ENCODE peak calls at places on chromosomes 16 and 17, in nine cellular contexts. D, G, W, X, B, H, E, Q and M are unnamed samples.

GRCh38 chr17:35930211-35931065 is at the start of gene RDM1:
- DNase-seq in D (peak), G (peak), W (peak), X (peak), B (peak), H (peak), E (peak), Q (no peak), M (peak)

GRCh38 chr16:715448-716249 is 731 bp downstream of the METRN start:
- DNase-seq in D (peak), G (no peak), W (no peak), X (peak), B (peak), H (no peak), E (no peak), Q (no peak), M (no peak)

GRCh38 chr16:69861276-69862030 is 89.7 kb upstream of the CLEC18A start:
- DNase-seq in D (no peak), G (peak), W (no peak), X (peak), B (no peak), H (no peak), E (no peak), Q (peak), M (peak)

GRCh38 chr17:76405967-76406647 is 21.7 kb downstream of the SPHK1 start:
- DNase-seq in D (no peak), G (no peak), W (no peak), X (peak), B (peak), H (no peak), E (no peak), Q (no peak), M (peak)

GRCh38 chr17:7132511-7133094 is 18.0 kb upstream of the ASGR2 start:
- DNase-seq in D (no peak), G (no peak), W (no peak), X (peak), B (peak), H (peak), E (peak), Q (no peak), M (no peak)

GRCh38 chr17:17713839-17714238 is 32.6 kb downstream of the RAI1 start:
- DNase-seq in D (peak), G (no peak), W (no peak), X (no peak), B (no peak), H (no peak), E (no peak), Q (no peak), M (peak)

GRCh38 chr17:4950075-4950756 is 703 bp upstream of the ENO3 start:
- DNase-seq in D (no peak), G (no peak), W (no peak), X (peak), B (no peak), H (peak), E (no peak), Q (no peak), M (peak)

GRCh38 chr17:79077587-79077986 is 3.0 kb downstream of the ENGASE start:
- DNase-seq in D (no peak), G (no peak), W (no peak), X (no peak), B (no peak), H (no peak), E (no peak), Q (no peak), M (no peak)

GRCh38 chr17:37752482-37752881 is 7.6 kb upstream of the HNF1B start:
- DNase-seq in D (peak), G (no peak), W (no peak), X (no peak), B (no peak), H (no peak), E (no peak), Q (peak), M (no peak)

GRCh38 chr17:60169921-60170817 is 20.4 kb downstream of the CA4 start:
- DNase-seq in D (peak), G (no peak), W (peak), X (no peak), B (no peak), H (no peak), E (no peak), Q (peak), M (no peak)